ENCODE peak calls at places on chromosome 18, in five cellular contexts. T is K562, F is HuH-7, L is activated gamma-delta T cell treated with Interleukin-2 at 50 U/mL for 16 hours, B is HFFc6. P is an unnamed sample.

GRCh38 chr18:13461936-13462335 is 243.4 kb downstream of the LDLRAD4 start:
- DNase-seq in T (no peak), F (no peak), L (no peak), B (no peak), P (no peak)

GRCh38 chr18:55546873-55547704 is 40.9 kb downstream of the TCF4 start:
- DNase-seq in T (peak; percentile 12), F (no peak), L (no peak), B (peak; percentile 47), P (no peak)

GRCh38 chr18:55510809-55511208 is 77.2 kb downstream of the TCF4 start:
- DNase-seq in T (no peak), F (no peak), L (no peak), B (peak; percentile 43), P (no peak)

GRCh38 chr18:45785015-45785597 is 40.4 kb upstream of the SIGLEC15 start:
- DNase-seq in T (no peak), F (no peak), L (no peak), B (no peak), P (no peak)

GRCh38 chr18:51098082-51098481 is 68.1 kb downstream of the SMAD4 start:
- DNase-seq in T (no peak), F (no peak), L (no peak), B (no peak), P (no peak)

GRCh38 chr18:34158881-34159690 is 65.6 kb downstream of the NOL4 start:
- DNase-seq in T (no peak), F (peak; percentile 10), L (no peak), B (no peak), P (no peak)

GRCh38 chr18:43720036-43720435 is 442.7 kb upstream of the SYT4 start:
- DNase-seq in T (no peak), F (no peak), L (no peak), B (no peak), P (no peak)

GRCh38 chr18:49447810-49448745 is 12.4 kb downstream of the DYM start:
- DNase-seq in T (peak; percentile 64), F (no peak), L (no peak), B (peak; percentile 51), P (peak; percentile 47)

GRCh38 chr18:50748243-50749229 is 71.3 kb downstream of the MRO start:
- DNase-seq in T (no peak), F (no peak), L (no peak), B (no peak), P (no peak)

GRCh38 chr18:35407871-35408481 is 30.8 kb upstream of the ZNF396 start:
- DNase-seq in T (peak; percentile 85), F (peak; percentile 20), L (peak; percentile 37), B (peak; percentile 64), P (peak; percentile 54)

GRCh38 chr18:6961331-6961730 is 156.3 kb downstream of the LAMA1 start:
- DNase-seq in T (no peak), F (no peak), L (no peak), B (no peak), P (no peak)

GRCh38 chr18:22136395-22136794 is 33.0 kb upstream of the GATA6 start:
- DNase-seq in T (no peak), F (no peak), L (no peak), B (peak; percentile 4), P (no peak)

GRCh38 chr18:29226201-29226600 is 1049.3 kb upstream of the CDH2 start:
- DNase-seq in T (no peak), F (no peak), L (no peak), B (no peak), P (no peak)

GRCh38 chr18:28408528-28408927 is 231.6 kb upstream of the CDH2 start:
- DNase-seq in T (no peak), F (no peak), L (no peak), B (no peak), P (no peak)

GRCh38 chr18:76213996-76214395 is 281.0 kb downstream of the ZNF516 start:
- DNase-seq in T (no peak), F (no peak), L (no peak), B (no peak), P (no peak)

GRCh38 chr18:73891572-73892421 is 255.8 kb downstream of the FBXO15 start:
- DNase-seq in T (peak; percentile 1), F (peak; percentile 14), L (no peak), B (no peak), P (no peak)

GRCh38 chr18:77148289-77148688 is 15.7 kb upstream of the MBP start:
- DNase-seq in T (no peak), F (no peak), L (no peak), B (no peak), P (no peak)

GRCh38 chr18:36544036-36544725 is 246.7 kb downstream of the FHOD3 start:
- DNase-seq in T (no peak), F (no peak), L (no peak), B (no peak), P (no peak)